ENCODE peak calls at places on chromosomes 4 and X, in four cellular contexts. One of them, this sample, is unnamed.

GRCh38 chr4:86450861-86451260 is 91.0 kb upstream of the MAPK10 start:
- DNase-seq in fibroblast of lung: no peak
- DNase-seq in H9: no peak
- DNase-seq in GM23248: no peak
- DNase-seq in this sample: no peak

GRCh38 chr4:33086351-33086900 is 2366.3 kb downstream of the PCDH7 start:
- DNase-seq in fibroblast of lung: peak; percentile 37
- DNase-seq in H9: no peak
- DNase-seq in GM23248: peak; percentile 64
- DNase-seq in this sample: no peak

GRCh38 chr4:82774711-82775171 is 23.9 kb downstream of the SCD5 start:
- DNase-seq in fibroblast of lung: no peak
- DNase-seq in H9: peak; percentile 21
- DNase-seq in GM23248: peak; percentile 71
- DNase-seq in this sample: no peak

GRCh38 chrX:20252392-20253231 is 14.1 kb downstream of the RPS6KA3 start:
- DNase-seq in fibroblast of lung: peak; percentile 56
- DNase-seq in H9: peak; percentile 55
- DNase-seq in GM23248: peak; percentile 51
- DNase-seq in this sample: no peak

GRCh38 chrX:69173906-69174305 is 8.7 kb upstream of the PJA1 start:
- DNase-seq in fibroblast of lung: no peak
- DNase-seq in H9: peak; percentile 33
- DNase-seq in GM23248: no peak
- DNase-seq in this sample: no peak

GRCh38 chr4:122539861-122540465 is 80.9 kb downstream of the IL21 start:
- DNase-seq in fibroblast of lung: no peak
- DNase-seq in H9: no peak
- DNase-seq in GM23248: peak; percentile 51
- DNase-seq in this sample: no peak

GRCh38 chr4:112410364-112410763 is 105.6 kb downstream of the NEUROG2 start:
- DNase-seq in fibroblast of lung: no peak
- DNase-seq in H9: no peak
- DNase-seq in GM23248: no peak
- DNase-seq in this sample: no peak

GRCh38 chr4:145279122-145279960 is 99.0 kb upstream of the OTUD4 start:
- DNase-seq in fibroblast of lung: peak; percentile 63
- DNase-seq in H9: no peak
- DNase-seq in GM23248: peak; percentile 92
- DNase-seq in this sample: peak; percentile 58

DNA sequence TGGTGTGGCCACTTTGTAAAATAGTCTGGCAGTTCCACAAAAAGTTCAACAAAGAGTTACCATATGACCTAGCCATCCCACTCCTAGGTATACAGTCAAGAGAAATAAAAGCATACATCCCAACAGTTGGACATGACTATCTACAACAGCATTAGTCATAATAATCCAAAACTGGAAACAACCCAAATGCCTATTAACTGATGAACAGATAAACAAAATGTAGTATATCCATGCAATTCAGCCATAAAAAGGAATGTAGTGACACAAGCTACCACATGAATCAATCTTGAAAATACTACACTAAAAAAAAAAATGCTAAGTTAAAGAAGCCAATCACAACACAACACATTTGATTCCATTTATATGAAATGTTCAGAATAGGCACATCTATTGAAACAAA is 16.1 kb downstream of the MED14 start:
- DNase-seq in fibroblast of lung: peak; percentile 78
- DNase-seq in H9: no peak
- DNase-seq in GM23248: peak; percentile 39
- DNase-seq in this sample: peak; percentile 24
- H3K27ac ChIP-seq in fibroblast of lung: no peak overlapping the region
- H3K27ac ChIP-seq in H9: no peak overlapping the region
- H3K27ac ChIP-seq in GM23248: peak overlapping the region; percentile 18
- H3K27ac ChIP-seq in this sample: peak overlapping the region; percentile 22

GRCh38 chr4:47907247-47907646 is 7.1 kb downstream of the NFXL1 start:
- DNase-seq in fibroblast of lung: no peak
- DNase-seq in H9: no peak
- DNase-seq in GM23248: peak; percentile 20
- DNase-seq in this sample: no peak
- H3K27ac ChIP-seq in fibroblast of lung: no peak overlapping the region
- H3K27ac ChIP-seq in H9: no peak overlapping the region
- H3K27ac ChIP-seq in GM23248: no peak overlapping the region
- H3K27ac ChIP-seq in this sample: no peak overlapping the region

GRCh38 chrX:109845996-109846395 is 112.9 kb upstream of the ACSL4 start:
- DNase-seq in fibroblast of lung: no peak
- DNase-seq in H9: no peak
- DNase-seq in GM23248: no peak
- DNase-seq in this sample: no peak

GRCh38 chrX:109842611-109843010 is 109.6 kb upstream of the ACSL4 start:
- DNase-seq in fibroblast of lung: no peak
- DNase-seq in H9: no peak
- DNase-seq in GM23248: no peak
- DNase-seq in this sample: no peak

GRCh38 chrX:109848451-109849050 is 115.5 kb upstream of the ACSL4 start:
- DNase-seq in fibroblast of lung: no peak
- DNase-seq in H9: peak; percentile 31
- DNase-seq in GM23248: no peak
- DNase-seq in this sample: no peak

GRCh38 chrX:109843963-109844751 is 111.1 kb upstream of the ACSL4 start:
- DNase-seq in fibroblast of lung: no peak
- DNase-seq in H9: no peak
- DNase-seq in GM23248: peak; percentile 27
- DNase-seq in this sample: no peak

DNA sequence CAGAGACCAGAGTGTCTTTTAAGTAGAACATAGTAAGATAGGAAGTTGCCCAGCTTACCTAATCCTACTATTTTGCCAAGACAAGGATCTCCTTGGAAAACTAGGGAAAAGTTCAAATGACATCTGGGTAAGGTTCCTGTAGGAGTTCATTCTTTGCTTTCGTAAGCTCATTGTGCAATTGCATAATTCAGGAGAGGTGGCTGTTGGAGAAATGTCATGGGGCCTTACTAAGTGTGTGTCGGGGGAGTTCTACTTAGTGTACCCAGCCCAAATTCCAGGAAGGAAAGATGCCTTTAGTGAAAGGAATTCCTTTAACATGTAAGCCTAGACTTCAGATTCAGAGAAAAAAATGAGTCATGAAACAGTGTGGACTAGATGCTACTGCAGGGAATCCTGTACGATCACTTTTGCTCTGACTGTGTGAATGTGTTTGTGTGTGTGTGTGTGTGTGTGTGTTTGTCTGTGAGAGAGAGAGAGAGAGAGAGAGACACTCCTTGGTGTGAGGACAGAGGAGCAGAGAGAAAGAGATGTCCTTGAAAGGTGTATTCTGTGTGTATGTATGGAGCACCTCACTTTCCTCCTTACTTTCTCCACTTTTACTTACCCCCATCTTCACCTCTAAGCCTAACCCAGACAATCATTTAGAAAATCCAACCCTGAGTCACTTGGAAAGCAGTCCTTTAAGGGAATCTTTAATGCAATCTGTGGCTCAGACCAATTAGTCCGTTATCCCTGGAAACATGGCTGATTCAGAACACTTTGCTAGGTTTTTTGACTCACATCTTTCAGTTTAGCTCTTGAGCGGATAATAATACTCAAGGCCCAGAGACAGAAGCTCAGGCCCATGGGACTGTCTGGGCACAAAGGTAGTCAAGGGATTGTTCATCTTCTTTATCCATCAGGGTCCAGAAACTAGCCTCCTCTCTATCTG is 114.5 kb upstream of the ACSL4 start:
- DNase-seq in fibroblast of lung: peak; percentile 93
- DNase-seq in H9: no peak
- DNase-seq in GM23248: peak; percentile 83
- DNase-seq in this sample: peak; percentile 22
- H3K27ac ChIP-seq in fibroblast of lung: peak overlapping the region; percentile 65
- H3K27ac ChIP-seq in H9: no peak overlapping the region
- H3K27ac ChIP-seq in GM23248: peak overlapping the region; percentile 76
- H3K27ac ChIP-seq in this sample: peak overlapping the region; percentile 20

GRCh38 chr4:127403523-127404084 is 229.2 kb upstream of the INTU start:
- DNase-seq in fibroblast of lung: no peak
- DNase-seq in H9: no peak
- DNase-seq in GM23248: no peak
- DNase-seq in this sample: no peak

GRCh38 chr4:127400736-127401346 is 231.9 kb upstream of the INTU start:
- DNase-seq in fibroblast of lung: peak; percentile 86
- DNase-seq in H9: peak; percentile 73
- DNase-seq in GM23248: peak; percentile 76
- DNase-seq in this sample: peak; percentile 24

GRCh38 chr4:127410201-127410600 is 222.6 kb upstream of the INTU start:
- DNase-seq in fibroblast of lung: peak; percentile 22
- DNase-seq in H9: no peak
- DNase-seq in GM23248: peak; percentile 3
- DNase-seq in this sample: no peak

GRCh38 chr4:127410644-127411043 is 222.1 kb upstream of the INTU start:
- DNase-seq in fibroblast of lung: no peak
- DNase-seq in H9: no peak
- DNase-seq in GM23248: no peak
- DNase-seq in this sample: no peak

GRCh38 chr4:127406187-127406586 is 226.6 kb upstream of the INTU start:
- DNase-seq in fibroblast of lung: no peak
- DNase-seq in H9: no peak
- DNase-seq in GM23248: no peak
- DNase-seq in this sample: no peak
- H3K27ac ChIP-seq in fibroblast of lung: no peak overlapping the region
- H3K27ac ChIP-seq in H9: no peak overlapping the region
- H3K27ac ChIP-seq in GM23248: no peak overlapping the region
- H3K27ac ChIP-seq in this sample: no peak overlapping the region

DNA sequence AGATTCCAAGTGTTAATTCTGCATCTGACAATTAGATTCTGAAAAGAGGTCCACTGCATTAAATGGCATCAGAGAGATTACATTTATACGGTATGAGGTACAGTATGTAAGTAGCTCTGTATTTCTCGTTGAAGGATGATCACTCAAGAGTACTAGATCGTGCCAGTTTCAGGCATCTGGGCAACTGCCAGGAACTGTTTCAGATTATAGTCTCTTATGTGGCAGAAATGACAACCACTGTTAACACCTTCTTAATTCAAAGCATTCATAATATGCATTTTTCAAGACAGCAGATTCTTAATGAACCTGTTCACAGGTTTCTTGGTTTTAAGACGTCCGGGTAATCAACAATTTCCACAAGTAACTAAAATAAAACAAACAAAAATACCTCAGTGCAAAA is 1.6 kb downstream of the ANKRD50 start:
- DNase-seq in fibroblast of lung: peak; percentile 28
- DNase-seq in H9: no peak
- DNase-seq in GM23248: peak; percentile 41
- DNase-seq in this sample: no peak
- H3K27ac ChIP-seq in fibroblast of lung: peak overlapping the region; percentile 90
- H3K27ac ChIP-seq in H9: no peak overlapping the region
- H3K27ac ChIP-seq in GM23248: peak overlapping the region; percentile 99
- H3K27ac ChIP-seq in this sample: peak overlapping the region; percentile 96

DNA sequence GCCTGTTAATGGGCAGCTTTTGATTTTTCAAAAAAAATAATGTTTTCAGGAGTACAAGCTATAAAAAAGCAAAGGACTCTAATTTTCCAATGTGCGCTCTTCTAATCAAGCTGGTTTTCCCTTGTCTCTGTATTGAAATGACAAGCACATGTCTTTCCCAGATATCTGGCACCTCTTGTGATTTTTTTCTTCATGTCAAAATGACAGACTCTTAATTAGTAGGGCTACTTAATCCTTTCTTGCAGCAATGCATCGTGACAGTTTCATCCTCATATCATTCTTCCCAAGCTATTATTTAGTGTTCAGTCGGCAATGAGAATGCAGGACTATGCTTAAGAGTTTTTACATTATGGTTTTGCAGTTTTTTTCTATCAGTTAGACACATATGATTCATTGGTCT is 139.5 kb downstream of the MAGEC1 start:
- DNase-seq in fibroblast of lung: no peak
- DNase-seq in H9: no peak
- DNase-seq in GM23248: no peak
- DNase-seq in this sample: no peak
- H3K27ac ChIP-seq in fibroblast of lung: no peak overlapping the region
- H3K27ac ChIP-seq in H9: no peak overlapping the region
- H3K27ac ChIP-seq in GM23248: no peak overlapping the region
- H3K27ac ChIP-seq in this sample: no peak overlapping the region

This sample was measured in epithelial cell of prostate.